ENCODE peak calls at places on chromosomes 1 and 21, in seven cellular contexts. One of them, this sample, is unnamed.

GRCh38 chr1:237250055-237250454 is 208.1 kb downstream of the RYR2 start:
- DNase-seq in body of pancreas: no peak
- DNase-seq in testis: no peak
- DNase-seq in A549: no peak
- DNase-seq in heart left ventricle: no peak
- DNase-seq in H54: no peak
- DNase-seq in lower leg skin: no peak
- DNase-seq in this sample: no peak

GRCh38 chr21:44552681-44553080 is 1.4 kb upstream of the KRTAP10-2 start:
- DNase-seq in testis: no peak
- DNase-seq in body of pancreas: no peak
- DNase-seq in A549: no peak
- DNase-seq in lower leg skin: no peak
- DNase-seq in heart left ventricle: peak; percentile 8
- DNase-seq in H54: no peak
- DNase-seq in this sample: no peak

GRCh38 chr1:87450615-87451209 is 122.0 kb downstream of the LMO4 start:
- DNase-seq in lower leg skin: no peak
- DNase-seq in testis: no peak
- DNase-seq in body of pancreas: no peak
- DNase-seq in A549: peak; percentile 21
- DNase-seq in heart left ventricle: no peak
- DNase-seq in H54: no peak
- DNase-seq in this sample: peak; percentile 16

GRCh38 chr21:45032977-45033705 is 41.2 kb upstream of the ADARB1 start:
- DNase-seq in heart left ventricle: no peak
- DNase-seq in body of pancreas: no peak
- DNase-seq in A549: no peak
- DNase-seq in lower leg skin: no peak
- DNase-seq in H54: no peak
- DNase-seq in testis: peak; percentile 62
- DNase-seq in this sample: no peak

GRCh38 chr1:36166938-36167910 is 11.3 kb downstream of the MAP7D1 start:
- DNase-seq in heart left ventricle: no peak
- DNase-seq in A549: no peak
- DNase-seq in body of pancreas: no peak
- DNase-seq in H54: no peak
- DNase-seq in testis: no peak
- DNase-seq in lower leg skin: no peak
- DNase-seq in this sample: no peak

GRCh38 chr1:117664314-117664713 is 58.5 kb downstream of the TENT5C start:
- DNase-seq in lower leg skin: no peak
- DNase-seq in heart left ventricle: no peak
- DNase-seq in A549: no peak
- DNase-seq in testis: no peak
- DNase-seq in H54: no peak
- DNase-seq in body of pancreas: no peak
- DNase-seq in this sample: no peak

GRCh38 chr21:31872452-31873274 is at the start of gene HUNK:
- DNase-seq in body of pancreas: peak; percentile 73
- DNase-seq in A549: peak; percentile 28
- DNase-seq in heart left ventricle: peak; percentile 24
- DNase-seq in H54: no peak
- DNase-seq in testis: peak; percentile 58
- DNase-seq in lower leg skin: no peak
- DNase-seq in this sample: peak; percentile 10

GRCh38 chr1:201531551-201532425 is 7.1 kb upstream of the NAV1 start:
- DNase-seq in lower leg skin: no peak
- DNase-seq in H54: no peak
- DNase-seq in testis: no peak
- DNase-seq in body of pancreas: peak; percentile 89
- DNase-seq in heart left ventricle: peak; percentile 66
- DNase-seq in A549: no peak
- DNase-seq in this sample: no peak

GRCh38 chr21:32298148-32298559 is 501 bp upstream of the MRAP start:
- DNase-seq in A549: no peak
- DNase-seq in H54: no peak
- DNase-seq in body of pancreas: no peak
- DNase-seq in lower leg skin: peak; percentile 31
- DNase-seq in heart left ventricle: no peak
- DNase-seq in testis: no peak
- DNase-seq in this sample: no peak

GRCh38 chr1:74422379-74423155 is 89.8 kb downstream of the LRRC53 start:
- DNase-seq in testis: no peak
- DNase-seq in heart left ventricle: no peak
- DNase-seq in lower leg skin: no peak
- DNase-seq in H54: no peak
- DNase-seq in body of pancreas: no peak
- DNase-seq in A549: no peak
- DNase-seq in this sample: no peak

DNA sequence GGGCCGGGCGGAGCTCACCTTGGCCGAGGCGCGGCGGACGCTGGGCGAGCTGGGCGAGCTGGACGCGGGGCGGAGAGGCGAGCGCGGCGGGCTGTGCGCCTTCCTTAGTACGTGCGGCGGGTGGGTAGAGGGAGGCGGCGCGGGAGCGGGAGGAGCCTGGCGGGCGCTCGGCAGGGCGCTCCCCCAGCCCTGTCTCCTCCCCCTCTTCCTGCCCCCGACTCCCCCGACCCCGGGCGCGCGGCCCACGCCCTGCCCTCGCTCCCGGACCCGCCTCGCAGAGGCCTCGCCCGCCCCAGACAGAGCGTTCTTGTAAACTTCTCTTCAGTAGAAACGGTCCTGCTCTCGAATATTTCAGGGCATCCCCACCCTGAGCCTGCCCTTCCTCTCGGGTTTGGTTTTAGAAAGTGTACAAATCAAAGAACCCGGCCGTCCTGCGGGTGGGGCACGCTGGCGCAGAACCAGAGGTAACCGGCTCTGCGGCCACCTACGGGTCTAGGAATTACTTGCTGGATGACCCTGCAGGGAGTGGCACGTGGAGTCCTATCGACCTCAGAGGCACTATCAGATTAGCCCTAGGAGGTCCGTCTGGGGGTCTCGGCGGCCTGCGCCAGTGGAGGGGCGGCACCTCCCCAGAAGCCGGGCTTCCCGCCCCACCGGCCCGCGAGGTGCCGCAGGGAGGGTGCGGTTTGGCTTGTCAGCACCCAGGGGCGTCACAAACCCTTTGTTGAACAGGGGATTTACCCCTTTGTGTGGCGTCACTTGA is at the start of gene S100A10:
- DNase-seq in A549: peak; percentile 88
- DNase-seq in H54: no peak
- DNase-seq in body of pancreas: peak; percentile 79
- DNase-seq in testis: peak; percentile 86
- DNase-seq in lower leg skin: peak; percentile 79
- DNase-seq in heart left ventricle: peak; percentile 87
- DNase-seq in this sample: peak; percentile 66
- TF ChIP-seq POLR2A in A549: peak; percentile 89
- TF ChIP-seq POLR2A in H54: peak; percentile 98
- TF ChIP-seq POLR2A in body of pancreas: peak; percentile 63
- TF ChIP-seq POLR2A in testis: no peak
- TF ChIP-seq POLR2A in lower leg skin: peak; percentile 35
- TF ChIP-seq POLR2A in heart left ventricle: peak; percentile 77
- TF ChIP-seq POLR2A in this sample: peak; percentile 65

GRCh38 chr1:15102646-15103045 is 50.9 kb upstream of the TMEM51 start:
- DNase-seq in heart left ventricle: no peak
- DNase-seq in testis: no peak
- DNase-seq in body of pancreas: no peak
- DNase-seq in A549: no peak
- DNase-seq in H54: no peak
- DNase-seq in lower leg skin: no peak
- DNase-seq in this sample: no peak
- TF ChIP-seq POLR2A in heart left ventricle: no peak
- TF ChIP-seq POLR2A in testis: no peak
- TF ChIP-seq POLR2A in body of pancreas: no peak
- TF ChIP-seq POLR2A in A549: no peak
- TF ChIP-seq POLR2A in H54: no peak
- TF ChIP-seq POLR2A in lower leg skin: no peak
- TF ChIP-seq POLR2A in this sample: no peak

GRCh38 chr1:22030473-22030872 is 22.0 kb upstream of the CDC42 start:
- DNase-seq in lower leg skin: no peak
- DNase-seq in A549: no peak
- DNase-seq in H54: no peak
- DNase-seq in body of pancreas: no peak
- DNase-seq in testis: no peak
- DNase-seq in heart left ventricle: no peak
- DNase-seq in this sample: no peak
- TF ChIP-seq POLR2A in lower leg skin: no peak
- TF ChIP-seq POLR2A in A549: no peak
- TF ChIP-seq POLR2A in H54: no peak
- TF ChIP-seq POLR2A in body of pancreas: no peak
- TF ChIP-seq POLR2A in testis: no peak
- TF ChIP-seq POLR2A in heart left ventricle: no peak
- TF ChIP-seq POLR2A in this sample: no peak

GRCh38 chr21:39802226-39802625 is 57.2 kb downstream of the IGSF5 start:
- DNase-seq in heart left ventricle: no peak
- DNase-seq in H54: no peak
- DNase-seq in lower leg skin: no peak
- DNase-seq in testis: no peak
- DNase-seq in body of pancreas: no peak
- DNase-seq in A549: no peak
- DNase-seq in this sample: no peak

GRCh38 chr21:39804264-39804663 is 59.3 kb downstream of the IGSF5 start:
- DNase-seq in heart left ventricle: no peak
- DNase-seq in A549: no peak
- DNase-seq in body of pancreas: no peak
- DNase-seq in H54: no peak
- DNase-seq in testis: no peak
- DNase-seq in lower leg skin: no peak
- DNase-seq in this sample: no peak

GRCh38 chr21:39799178-39799577 is 54.2 kb downstream of the IGSF5 start:
- DNase-seq in A549: no peak
- DNase-seq in lower leg skin: no peak
- DNase-seq in body of pancreas: no peak
- DNase-seq in H54: no peak
- DNase-seq in heart left ventricle: peak; percentile 28
- DNase-seq in testis: no peak
- DNase-seq in this sample: no peak

GRCh38 chr21:39805983-39806382 is 61.0 kb downstream of the IGSF5 start:
- DNase-seq in A549: no peak
- DNase-seq in H54: no peak
- DNase-seq in testis: no peak
- DNase-seq in heart left ventricle: no peak
- DNase-seq in body of pancreas: no peak
- DNase-seq in lower leg skin: no peak
- DNase-seq in this sample: no peak

DNA sequence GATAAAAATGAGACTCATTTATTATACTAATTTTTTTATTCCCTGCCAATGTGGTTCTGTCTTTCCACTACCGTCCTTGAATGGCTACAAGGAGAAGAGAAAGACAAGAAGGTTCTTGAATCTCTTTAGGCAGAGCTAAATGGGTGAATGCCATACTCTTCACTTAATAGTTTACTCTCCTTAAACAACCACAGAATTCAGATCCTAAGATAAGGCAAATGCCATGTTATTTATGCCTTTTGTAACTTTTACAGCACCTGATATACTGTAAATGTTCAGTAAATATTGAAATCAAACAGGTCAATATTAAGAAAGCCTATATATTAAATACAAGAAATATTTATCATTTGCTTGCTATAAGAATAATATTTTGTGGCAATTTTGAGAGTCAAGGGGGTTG is 58.4 kb downstream of the IGSF5 start:
- DNase-seq in heart left ventricle: no peak
- DNase-seq in lower leg skin: no peak
- DNase-seq in H54: no peak
- DNase-seq in A549: no peak
- DNase-seq in testis: no peak
- DNase-seq in body of pancreas: no peak
- DNase-seq in this sample: no peak
- TF ChIP-seq POLR2A in heart left ventricle: no peak
- TF ChIP-seq POLR2A in lower leg skin: no peak
- TF ChIP-seq POLR2A in H54: no peak
- TF ChIP-seq POLR2A in A549: no peak
- TF ChIP-seq POLR2A in testis: no peak
- TF ChIP-seq POLR2A in body of pancreas: no peak
- TF ChIP-seq POLR2A in this sample: no peak

GRCh38 chr1:211900411-211900810 is 69.8 kb upstream of the LPGAT1 start:
- DNase-seq in testis: no peak
- DNase-seq in lower leg skin: no peak
- DNase-seq in A549: no peak
- DNase-seq in heart left ventricle: no peak
- DNase-seq in body of pancreas: no peak
- DNase-seq in H54: no peak
- DNase-seq in this sample: no peak

GRCh38 chr1:211901945-211902344 is 71.4 kb upstream of the LPGAT1 start:
- DNase-seq in H54: no peak
- DNase-seq in lower leg skin: no peak
- DNase-seq in testis: no peak
- DNase-seq in A549: no peak
- DNase-seq in body of pancreas: no peak
- DNase-seq in heart left ventricle: no peak
- DNase-seq in this sample: no peak

GRCh38 chr1:211903490-211904260 is 73.1 kb upstream of the LPGAT1 start:
- DNase-seq in A549: no peak
- DNase-seq in testis: no peak
- DNase-seq in lower leg skin: no peak
- DNase-seq in body of pancreas: no peak
- DNase-seq in heart left ventricle: no peak
- DNase-seq in H54: no peak
- DNase-seq in this sample: no peak

GRCh38 chr1:211908453-211908852 is 77.9 kb upstream of the LPGAT1 start:
- DNase-seq in lower leg skin: no peak
- DNase-seq in A549: no peak
- DNase-seq in heart left ventricle: no peak
- DNase-seq in testis: no peak
- DNase-seq in body of pancreas: no peak
- DNase-seq in H54: no peak
- DNase-seq in this sample: no peak

DNA sequence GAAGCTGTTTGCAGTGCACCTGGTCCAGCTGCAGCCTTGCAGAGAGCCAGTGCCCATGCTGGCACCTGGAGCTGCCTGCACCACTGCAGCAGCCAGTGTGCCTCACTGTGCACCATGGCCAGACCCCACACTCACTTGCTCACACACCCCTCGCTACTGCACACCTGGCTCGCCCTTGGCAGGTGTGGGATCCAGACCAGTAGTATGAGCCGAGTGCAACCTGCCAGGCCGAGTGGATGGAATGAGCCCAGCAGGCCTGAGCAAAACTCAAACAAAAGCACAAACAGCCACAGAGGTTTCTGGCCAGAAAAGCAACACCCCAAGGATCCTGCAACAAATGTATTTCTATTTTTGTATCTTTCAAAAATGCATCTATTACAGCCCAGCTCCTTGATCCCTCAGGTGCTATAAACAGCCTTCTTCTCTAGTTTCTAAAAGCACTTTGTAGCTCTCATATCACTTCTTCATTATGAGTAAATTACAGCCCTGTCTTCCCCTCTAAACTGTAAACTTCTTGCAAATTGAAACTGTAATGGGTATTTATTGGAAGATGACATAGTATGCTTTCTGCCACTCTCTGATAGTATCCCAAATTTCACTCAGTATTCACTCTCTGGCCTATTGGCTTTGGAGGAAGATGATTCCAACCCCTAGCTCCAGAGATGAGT is 72.2 kb upstream of the LPGAT1 start:
- DNase-seq in heart left ventricle: no peak
- DNase-seq in lower leg skin: no peak
- DNase-seq in body of pancreas: no peak
- DNase-seq in H54: no peak
- DNase-seq in testis: no peak
- DNase-seq in A549: no peak
- DNase-seq in this sample: no peak
- TF ChIP-seq POLR2A in heart left ventricle: no peak
- TF ChIP-seq POLR2A in lower leg skin: no peak
- TF ChIP-seq POLR2A in body of pancreas: no peak
- TF ChIP-seq POLR2A in H54: no peak
- TF ChIP-seq POLR2A in testis: no peak
- TF ChIP-seq POLR2A in A549: no peak
- TF ChIP-seq POLR2A in this sample: no peak